ENCODE peak calls at places on chromosomes 5 and 9, in six cellular contexts. P, K, H, X, R and C are unnamed samples. For H3K4me1, the result is how much of the 10 kb centered on the place peaks cover.

GRCh38 chr9:36489453-36489852 is 83.2 kb upstream of the MELK start:
- DNase-seq in P (no peak), K (no peak), H (no peak), X (no peak), R (no peak), C (no peak)

GRCh38 chr5:14406554-14406849 is 175.1 kb upstream of the OTULINL start:
- DNase-seq in P (no peak), K (peak), H (no peak), X (no peak), R (no peak), C (peak)

GRCh38 chr5:132883261-132883834 is 9.9 kb downstream of the LEAP2 start:
- DNase-seq in P (peak), K (peak), H (no peak), X (peak), R (peak), C (peak)

GRCh38 chr5:123559434-123559775 is 47.4 kb downstream of the CSNK1G3 start:
- DNase-seq in P (no peak), K (no peak), H (no peak), X (no peak), R (no peak), C (no peak)

GRCh38 chr5:129094924-129095797 is 612 bp downstream of the ISOC1 start:
- DNase-seq in P (peak), K (peak), H (peak), X (peak), R (peak), C (peak)

GRCh38 chr9:68533678-68534077 is 7.0 kb downstream of the TMEM252 start:
- DNase-seq in P (no peak), K (no peak), H (no peak), X (no peak), R (no peak), C (no peak)

GRCh38 chr9:111959468-111959941 is 62.9 kb downstream of the UGCG start:
- DNase-seq in P (peak), K (peak), H (no peak), X (no peak), R (peak), C (no peak)

GRCh38 chr9:7967093-7967827 is 167.7 kb upstream of the DMAC1 start:
- DNase-seq in P (no peak), K (no peak), H (no peak), X (no peak), R (no peak), C (no peak)

GRCh38 chr9:107638922-107639321 is 149.4 kb upstream of the KLF4 start:
- DNase-seq in P (peak), K (peak), H (no peak), X (no peak), R (peak), C (no peak)

GRCh38 chr9:116416421-116416820 is 262.8 kb downstream of the PAPPA start:
- DNase-seq in P (no peak), K (no peak), H (no peak), X (no peak), R (no peak), C (no peak)

GRCh38 chr5:1540831-1541661 is 17.3 kb upstream of the LPCAT1 start:
- DNase-seq in P (no peak), K (no peak), H (no peak), X (no peak), R (no peak), C (no peak)

GRCh38 chr9:133691191-133691590 is 47.0 kb downstream of the SARDH start:
- DNase-seq in P (no peak), K (no peak), H (no peak), X (no peak), R (no peak), C (peak)

GRCh38 chr5:120655828-120656435 is 191.8 kb downstream of the PRR16 start:
- DNase-seq in P (peak), K (peak), H (no peak), X (no peak), R (peak), C (peak)

GRCh38 chr5:169127431-169127830 is 173.5 kb downstream of the SLIT3 start:
- DNase-seq in P (no peak), K (no peak), H (no peak), X (no peak), R (no peak), C (no peak)

GRCh38 chr5:4295663-4296339 is 700.2 kb downstream of the IRX1 start:
- DNase-seq in P (no peak), K (peak), H (no peak), X (no peak), R (no peak), C (no peak)

GRCh38 chr9:83508072-83508471 is 30.1 kb downstream of the FRMD3 start:
- DNase-seq in P (no peak), K (no peak), H (no peak), X (peak), R (no peak), C (no peak)

GRCh38 chr5:75509956-75510355 is 1.5 kb downstream of the CERT1 start:
- DNase-seq in P (peak), K (peak), H (no peak), X (no peak), R (no peak), C (no peak)

GRCh38 chr5:149403923-149404745 is 25.0 kb upstream of the IL17B start:
- DNase-seq in P (peak), K (peak), H (no peak), X (no peak), R (no peak), C (no peak)

GRCh38 chr5:88298425-88298824 is 29.8 kb upstream of the TMEM161B start:
- DNase-seq in P (no peak), K (peak), H (no peak), X (no peak), R (no peak), C (no peak)

GRCh38 chr5:60505796-60506195 is 194.2 kb downstream of the DEPDC1B start:
- DNase-seq in P (no peak), K (no peak), H (no peak), X (no peak), R (no peak), C (no peak)

GRCh38 chr5:77563475-77563874 is 71.4 kb upstream of the WDR41 start:
- DNase-seq in P (no peak), K (no peak), H (no peak), X (no peak), R (no peak), C (peak)

GRCh38 chr5:154782812-154783592 is 27.8 kb downstream of the LARP1 start:
- DNase-seq in P (no peak), K (no peak), H (no peak), X (no peak), R (no peak), C (no peak)

GRCh38 chr5:154782326-154782725 is 27.1 kb downstream of the LARP1 start:
- DNase-seq in P (no peak), K (no peak), H (no peak), X (no peak), R (peak), C (no peak)

GRCh38 chr5:154786414-154786813 is 31.2 kb downstream of the LARP1 start:
- DNase-seq in P (no peak), K (peak), H (no peak), X (no peak), R (no peak), C (no peak)

GRCh38 chr5:154783774-154784460 is 28.7 kb downstream of the LARP1 start:
- DNase-seq in P (no peak), K (peak), H (no peak), X (no peak), R (no peak), C (no peak)

GRCh38 chr5:154784856-154785255 is 29.7 kb downstream of the LARP1 start:
- DNase-seq in P (no peak), K (no peak), H (no peak), X (no peak), R (no peak), C (no peak)
- H3K4me1 ChIP-seq in P (half or more), K (under half), H (half or more), X (half or more), R (half or more), C (under half)

GRCh38 chr5:150625164-150625535 is 15.3 kb upstream of the SYNPO start:
- DNase-seq in P (no peak), K (no peak), H (no peak), X (no peak), R (no peak), C (no peak)

GRCh38 chr5:150623152-150623877 is 17.1 kb upstream of the SYNPO start:
- DNase-seq in P (no peak), K (no peak), H (no peak), X (no peak), R (no peak), C (no peak)

GRCh38 chr5:150623878-150624216 is 16.6 kb upstream of the SYNPO start:
- DNase-seq in P (no peak), K (no peak), H (no peak), X (no peak), R (no peak), C (no peak)

GRCh38 chr5:150625831-150626746 is 14.4 kb upstream of the SYNPO start:
- DNase-seq in P (no peak), K (no peak), H (no peak), X (no peak), R (no peak), C (no peak)

DNA sequence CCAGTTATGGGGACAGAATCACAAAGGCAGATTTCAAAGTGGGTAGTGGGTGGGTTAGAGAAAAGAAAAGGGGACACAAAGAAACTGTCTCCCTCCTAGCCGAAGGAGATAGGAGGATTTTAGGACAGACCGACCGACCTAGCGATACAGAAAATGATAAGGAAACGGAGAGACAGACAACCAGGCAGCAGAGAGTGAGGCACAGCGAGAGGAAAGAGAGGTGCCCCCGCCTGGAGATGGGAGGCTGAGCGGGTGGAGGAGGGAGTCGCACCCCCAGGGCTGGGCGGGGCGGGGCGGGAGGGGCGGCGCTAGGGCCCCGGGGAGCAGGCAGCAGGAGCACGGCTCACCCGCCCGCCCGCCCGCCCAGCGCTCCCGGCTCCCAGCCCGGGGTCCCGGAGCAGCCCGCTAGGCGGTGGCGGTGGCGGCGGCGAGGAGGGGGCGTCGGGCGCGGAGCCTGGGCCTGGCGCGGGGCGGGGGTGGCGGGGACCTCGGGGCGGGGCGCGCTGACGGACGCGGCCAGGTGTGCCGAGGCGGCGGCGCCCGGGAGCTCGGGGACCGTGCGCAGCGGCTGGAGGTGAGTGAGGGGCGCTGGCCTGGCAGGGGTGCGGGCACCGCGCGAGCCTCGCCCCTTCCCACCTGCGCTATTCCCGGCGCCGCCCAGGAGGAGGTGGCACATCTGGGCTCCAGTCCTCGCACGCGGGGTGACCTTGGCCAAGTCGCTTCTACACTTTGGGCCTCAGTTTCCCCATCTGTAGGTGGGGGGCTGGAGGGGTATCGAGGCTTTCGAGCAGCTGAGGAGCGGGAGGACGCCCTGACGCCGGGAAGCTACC is 15.9 kb upstream of the SYNPO start:
- DNase-seq in P (no peak), K (no peak), H (no peak), X (no peak), R (peak), C (peak)
- H3K4me1 ChIP-seq in P (under half), K (under half), H (under half), X (under half), R (under half), C (under half)

DNA sequence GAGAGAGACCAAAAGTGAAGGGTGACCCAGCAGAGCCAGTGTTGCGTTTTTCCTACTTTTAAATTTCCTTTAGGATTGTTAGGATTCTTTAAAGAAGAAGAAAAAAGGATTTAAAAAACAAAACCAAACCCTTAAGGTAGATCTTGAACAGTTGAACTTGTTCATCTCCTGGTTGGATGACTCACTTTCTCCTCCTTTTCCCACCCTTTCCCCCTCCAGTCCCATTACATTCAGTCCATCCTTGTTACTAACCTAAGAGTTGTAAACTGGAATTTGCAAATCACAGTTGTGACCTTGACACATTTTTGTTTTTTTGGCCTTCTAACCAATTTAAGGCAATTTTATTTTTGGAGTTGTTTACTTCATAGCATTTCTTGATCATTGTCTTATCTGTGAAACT is 289.2 kb downstream of the ARHGAP26 start:
- DNase-seq in P (no peak), K (no peak), H (no peak), X (no peak), R (no peak), C (no peak)
- H3K4me1 ChIP-seq in P (under half), K (half or more), H (under half), X (under half), R (under half), C (under half)

GRCh38 chr9:127118597-127119318 is 3.7 kb downstream of the ANGPTL2 start:
- DNase-seq in P (no peak), K (no peak), H (no peak), X (no peak), R (no peak), C (peak)

GRCh38 chr9:127114606-127115005 is 7.8 kb downstream of the ANGPTL2 start:
- DNase-seq in P (no peak), K (no peak), H (no peak), X (no peak), R (no peak), C (no peak)

GRCh38 chr9:127116088-127116726 is 6.2 kb downstream of the ANGPTL2 start:
- DNase-seq in P (no peak), K (no peak), H (no peak), X (no peak), R (no peak), C (no peak)

GRCh38 chr9:127117801-127118200 is 4.6 kb downstream of the ANGPTL2 start:
- DNase-seq in P (no peak), K (no peak), H (no peak), X (no peak), R (no peak), C (no peak)

DNA sequence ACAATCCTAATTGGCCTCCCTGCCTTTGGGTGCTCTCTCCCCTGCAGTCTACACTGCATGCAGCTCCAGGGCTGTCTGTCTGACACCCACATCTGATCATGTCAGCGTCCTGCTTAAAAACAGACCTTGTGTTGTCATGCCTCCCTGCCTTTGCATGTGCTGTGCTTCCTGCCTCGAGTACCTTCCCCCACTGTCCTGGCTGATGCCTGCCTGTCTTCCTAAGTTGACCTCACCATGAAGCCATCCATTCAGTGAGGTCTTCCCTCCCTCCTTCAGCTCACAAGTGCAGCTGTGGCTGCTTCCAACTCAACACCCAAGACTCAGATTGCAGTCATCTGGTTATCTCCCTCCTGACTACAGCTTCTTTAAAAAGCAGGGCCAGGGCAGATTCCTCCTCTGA is 5.5 kb downstream of the ANGPTL2 start:
- DNase-seq in P (no peak), K (peak), H (no peak), X (no peak), R (no peak), C (peak)
- H3K4me1 ChIP-seq in P (under half), K (under half), H (under half), X (under half), R (under half), C (under half)

DNA sequence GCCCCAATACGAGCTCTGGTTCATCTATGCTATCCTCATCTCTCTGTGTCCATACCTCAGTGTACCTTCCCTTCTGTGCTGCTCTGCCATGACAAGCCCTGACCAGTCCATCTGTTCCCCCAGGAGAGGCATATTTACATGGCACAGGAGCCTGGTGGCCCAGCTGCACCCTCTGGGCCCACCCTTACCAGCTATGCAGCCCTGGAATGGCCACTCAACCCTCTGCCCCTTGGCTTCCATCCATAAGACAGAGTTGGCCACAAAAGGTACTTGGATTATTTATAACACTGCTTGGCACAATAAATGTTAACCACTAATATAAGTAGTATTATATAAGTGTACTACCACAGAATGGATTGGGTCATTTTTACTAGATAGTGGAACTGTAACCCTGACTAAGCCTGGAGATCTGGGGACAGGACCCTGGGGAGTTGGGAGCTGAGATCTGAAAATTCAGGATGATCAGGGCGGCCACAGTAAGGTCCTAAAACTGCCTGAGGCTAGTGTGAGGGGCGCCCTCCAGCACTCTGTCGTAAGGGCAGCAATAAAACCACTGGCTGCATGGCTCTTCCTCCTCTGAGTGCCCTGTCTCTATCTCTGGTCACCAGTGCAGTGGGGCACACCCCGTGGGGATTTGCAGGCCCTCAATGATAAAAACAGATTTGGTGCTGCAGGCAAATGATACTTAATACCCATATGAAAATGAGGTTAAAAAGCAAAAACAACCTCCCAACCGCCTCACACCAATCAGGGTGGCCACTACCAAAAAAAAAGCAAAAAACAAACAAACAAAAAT is 65.8 kb downstream of the SEMA4D start:
- DNase-seq in P (no peak), K (no peak), H (no peak), X (no peak), R (no peak), C (no peak)
- H3K4me1 ChIP-seq in P (under half), K (under half), H (half or more), X (half or more), R (half or more), C (under half)

GRCh38 chr9:135348076-135348787 is 131.3 kb upstream of the PPP1R26 start:
- DNase-seq in P (no peak), K (no peak), H (no peak), X (no peak), R (no peak), C (no peak)
- H3K4me1 ChIP-seq in P (under half), K (under half), H (under half), X (under half), R (under half), C (under half)